ENCODE peak calls at places on chromosome 3, in four cellular contexts. C is neural crest cell, O is NB4, F is HFF-Myc. N is an unnamed sample.
A peak's percentile ranks its signal among the peaks of the same experiment; 100 is the strongest.

GRCh38 chr3:58164916-58165821 is 45.6 kb downstream of the DNASE1L3 start:
- DNase-seq in F (no peak), O (no peak), C (no peak), N (no peak)

GRCh38 chr3:158233791-158234190 is 123.9 kb downstream of the RSRC1 start:
- DNase-seq in F (no peak), O (no peak), C (no peak), N (no peak)

GRCh38 chr3:135503429-135504083 is 462.0 kb upstream of the PPP2R3A start:
- DNase-seq in C (peak; percentile 90), O (peak; percentile 68), F (peak; percentile 11), N (peak; percentile 21)

GRCh38 chr3:138408751-138409161 is 25.7 kb upstream of the ESYT3 start:
- DNase-seq in C (no peak), O (no peak), F (no peak), N (no peak)

GRCh38 chr3:9231006-9231405 is 18.4 kb downstream of the SRGAP3 start:
- DNase-seq in O (no peak), C (no peak), F (no peak), N (no peak)

GRCh38 chr3:49298511-49298910 is 21.5 kb upstream of the C3orf62 start:
- DNase-seq in O (no peak), F (no peak), C (no peak), N (no peak)

GRCh38 chr3:9151240-9151639 is 98.2 kb downstream of the SRGAP3 start:
- DNase-seq in O (no peak), C (no peak), F (peak; percentile 24), N (no peak)

GRCh38 chr3:184227481-184227935 is 1.9 kb upstream of the VWA5B2 start:
- DNase-seq in O (peak; percentile 55), C (peak; percentile 28), F (no peak), N (no peak)

GRCh38 chr3:64224826-64225606 is at the start of gene PRICKLE2:
- DNase-seq in O (no peak), C (peak; percentile 58), F (peak; percentile 76), N (no peak)

GRCh38 chr3:16056210-16056607 is 118.3 kb upstream of the GALNT15 start:
- DNase-seq in O (no peak), C (no peak), F (no peak), N (no peak)

GRCh38 chr3:101978348-101978747 is 129.0 kb downstream of the NFKBIZ start:
- DNase-seq in C (no peak), F (no peak), O (peak; percentile 40), N (no peak)

GRCh38 chr3:139120336-139120971 is 75.8 kb upstream of the PRR23C start:
- DNase-seq in C (peak; percentile 22), F (peak; percentile 81), O (peak; percentile 94), N (no peak)

GRCh38 chr3:42729404-42730145 is 27.0 kb upstream of the HHATL start:
- DNase-seq in O (no peak), F (no peak), C (no peak), N (no peak)

GRCh38 chr3:49806838-49807237 is 3.8 kb downstream of the INKA1 start:
- DNase-seq in C (peak; percentile 16), O (peak; percentile 40), F (no peak), N (no peak)

GRCh38 chr3:26271848-26272247 is 350.7 kb upstream of the LRRC3B start:
- DNase-seq in C (no peak), F (no peak), O (no peak), N (no peak)

GRCh38 chr3:88307666-88308065 is 157.9 kb downstream of the C3orf38 start:
- DNase-seq in O (no peak), F (no peak), C (no peak), N (no peak)

GRCh38 chr3:66107855-66108254 is 69.1 kb upstream of the MAGI1 start:
- DNase-seq in C (no peak), F (peak; percentile 79), O (no peak), N (no peak)

GRCh38 chr3:101762041-101762646 is 16.9 kb upstream of the NXPE3 start:
- DNase-seq in F (no peak), C (no peak), O (no peak), N (no peak)

GRCh38 chr3:182810574-182811268 is 17.4 kb downstream of the ATP11B start:
- DNase-seq in C (no peak), F (no peak), O (no peak), N (no peak)

GRCh38 chr3:147613710-147614109 is 204.5 kb downstream of the ZIC1 start:
- DNase-seq in C (no peak), F (no peak), O (no peak), N (no peak)

GRCh38 chr3:127964053-127964452 is 49.0 kb downstream of the KBTBD12 start:
- DNase-seq in C (no peak), O (no peak), F (no peak), N (no peak)

GRCh38 chr3:27454914-27455313 is 29.3 kb downstream of the SLC4A7 start:
- DNase-seq in C (no peak), O (peak; percentile 4), F (no peak), N (no peak)

GRCh38 chr3:146187334-146187950 is 26.5 kb upstream of the PLOD2 start:
- DNase-seq in C (peak; percentile 18), O (peak; percentile 9), F (no peak), N (no peak)

GRCh38 chr3:73502609-73503560 is 121.9 kb downstream of the PDZRN3 start:
- DNase-seq in C (peak; percentile 67), O (peak; percentile 74), F (peak; percentile 44), N (no peak)
- TF ChIP-seq CTCF in C (peak; percentile 95), O (peak; percentile 78), F (peak; percentile 79), N (peak; percentile 98)

GRCh38 chr3:75171632-75172230 is 492.4 kb upstream of the FRG2C start:
- DNase-seq in C (no peak), F (no peak), O (peak; percentile 15), N (no peak)
- TF ChIP-seq CTCF in C (peak; percentile 73), F (peak; percentile 26), O (no peak), N (peak; percentile 56)

DNA sequence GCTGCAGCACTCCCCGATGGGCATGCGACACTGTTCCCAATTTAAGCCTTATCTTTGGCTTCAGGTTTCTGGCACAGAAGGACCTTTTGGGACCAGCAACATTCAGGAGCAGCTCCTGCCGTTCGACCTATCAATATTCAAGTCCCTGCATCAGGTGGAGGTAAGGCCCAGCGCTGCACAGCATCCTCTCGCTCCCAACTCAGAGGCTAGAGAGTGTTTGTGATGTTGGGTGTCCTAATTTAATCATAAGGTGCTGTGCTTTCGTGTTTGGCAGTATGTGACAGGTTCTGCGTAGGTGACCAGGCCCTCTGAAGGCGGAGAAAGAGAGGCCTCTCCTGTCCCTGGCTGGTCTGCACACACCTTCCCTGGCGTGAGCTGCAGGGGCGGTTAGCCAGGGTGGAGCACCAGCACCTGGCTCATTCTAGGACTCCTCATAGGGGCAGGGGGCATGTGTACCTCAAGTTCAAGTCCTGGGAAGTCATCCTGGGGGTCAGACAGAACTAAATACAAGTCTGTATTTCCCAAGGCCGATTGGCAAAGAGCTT is 16.9 kb downstream of the NISCH start:
- DNase-seq in O (no peak), C (no peak), F (no peak), N (no peak)
- TF ChIP-seq CTCF in O (no peak), C (no peak), F (no peak), N (no peak)

GRCh38 chr3:22371036-22371435 is 620.0 kb upstream of the ZNF385D start:
- DNase-seq in F (no peak), O (no peak), C (no peak), N (no peak)
- TF ChIP-seq CTCF in F (no peak), O (no peak), C (no peak), N (no peak)

N was measured in D721Med.